ENCODE peak calls at places on chromosomes 6 and 20, in ten cellular contexts. F, K, T, V, H, M, Y, O, L and D are unnamed samples.

GRCh38 chr6:140609321-140609720 is 1234.9 kb upstream of the CITED2 start:
- DNase-seq in H (no peak), L (no peak), O (no peak), Y (no peak), K (no peak), T (no peak), F (no peak), M (no peak), V (no peak), D (no peak)

GRCh38 chr6:161319231-161319630 is 45.4 kb upstream of the AGPAT4 start:
- DNase-seq in V (no peak), K (no peak), M (no peak), Y (no peak), L (no peak), H (no peak), F (no peak), T (no peak), O (no peak), D (no peak)

GRCh38 chr6:166806962-166807757 is 149.2 kb downstream of the RNASET2 start:
- DNase-seq in H (no peak), V (no peak), M (no peak), O (no peak), L (no peak), K (no peak), T (no peak), F (no peak), Y (no peak), D (no peak)

GRCh38 chr6:68343901-68344300 is 291.2 kb upstream of the ADGRB3 start:
- DNase-seq in O (no peak), M (no peak), L (no peak), H (no peak), T (peak; percentile 59), V (no peak), F (no peak), K (no peak), Y (no peak), D (no peak)

GRCh38 chr6:15330174-15330934 is 84.5 kb downstream of the JARID2 start:
- DNase-seq in H (no peak), O (no peak), K (no peak), F (no peak), M (no peak), T (no peak), V (no peak), Y (no peak), L (no peak), D (no peak)

GRCh38 chr6:149889321-149889720 is 8.6 kb downstream of the RAET1E start:
- DNase-seq in O (no peak), M (no peak), V (no peak), Y (no peak), T (no peak), L (no peak), H (no peak), F (no peak), K (no peak), D (no peak)

GRCh38 chr6:150266309-150266708 is 102.5 kb upstream of the IYD start:
- DNase-seq in M (no peak), K (no peak), Y (no peak), F (no peak), T (no peak), H (no peak), L (no peak), O (no peak), V (no peak), D (no peak)

GRCh38 chr6:15479761-15480160 is 183.1 kb downstream of the DTNBP1 start:
- DNase-seq in V (no peak), M (no peak), L (no peak), T (no peak), O (no peak), H (no peak), K (no peak), Y (no peak), F (no peak), D (peak; percentile 84)

GRCh38 chr6:127180421-127180820 is 62.0 kb downstream of the RSPO3 start:
- DNase-seq in H (no peak), M (no peak), O (no peak), L (no peak), T (no peak), V (no peak), Y (no peak), K (no peak), F (no peak), D (no peak)

GRCh38 chr20:11703119-11703518 is 214.6 kb upstream of the BTBD3 start:
- DNase-seq in L (no peak), O (no peak), H (no peak), K (no peak), F (no peak), V (no peak), M (no peak), Y (no peak), T (no peak), D (no peak)

GRCh38 chr6:40640591-40641293 is 53.6 kb upstream of the LRFN2 start:
- DNase-seq in V (no peak), O (no peak), M (no peak), T (no peak), F (no peak), Y (no peak), H (peak; percentile 36), K (no peak), L (no peak), D (no peak)

GRCh38 chr6:36963451-36964290 is 9.1 kb downstream of the PI16 start:
- DNase-seq in M (peak; percentile 69), Y (peak; percentile 77), V (peak; percentile 67), F (peak; percentile 80), H (no peak), K (no peak), O (no peak), T (no peak), L (no peak), D (no peak)

GRCh38 chr20:37935435-37935834 is 32.5 kb downstream of the VSTM2L start:
- DNase-seq in K (no peak), L (no peak), Y (no peak), F (no peak), M (no peak), H (no peak), V (no peak), T (no peak), O (no peak), D (no peak)

GRCh38 chr20:46648903-46649649 is 2.2 kb downstream of the SLC13A3 start:
- DNase-seq in K (no peak), M (no peak), L (no peak), T (no peak), H (no peak), F (no peak), O (no peak), V (no peak), Y (no peak), D (no peak)

GRCh38 chr6:87529221-87529620 is 56.4 kb downstream of the SLC35A1 start:
- DNase-seq in F (no peak), O (no peak), H (no peak), T (no peak), L (no peak), K (no peak), V (no peak), Y (no peak), M (no peak), D (no peak)

DNA sequence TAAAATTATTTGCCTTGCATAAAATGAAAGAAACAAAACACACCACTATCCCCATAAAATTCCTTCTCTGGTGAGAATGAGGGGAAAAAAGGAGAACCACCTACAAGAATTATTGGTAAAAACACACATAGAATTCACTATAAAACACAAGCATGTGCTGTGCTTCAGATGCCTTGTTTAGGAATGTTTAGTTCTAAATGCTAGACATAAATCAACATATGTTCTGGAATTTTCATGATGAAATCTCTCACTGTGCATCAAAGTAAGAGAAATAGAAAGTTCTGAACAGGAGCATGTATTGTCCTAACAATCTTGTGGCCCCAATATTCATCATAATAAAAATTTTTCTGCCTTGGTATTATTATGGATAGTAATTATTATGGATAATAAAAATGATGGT is 111.0 kb downstream of the PLCB4 start:
- DNase-seq in K (no peak), V (no peak), F (no peak), Y (no peak), L (no peak), T (no peak), M (no peak), H (no peak), O (no peak), D (no peak)
- H3K27ac ChIP-seq in K (no peak overlapping the region), V (no peak overlapping the region), F (no peak overlapping the region), Y (no peak overlapping the region), L (no peak overlapping the region), T (no peak overlapping the region), M (no peak overlapping the region), H (no peak overlapping the region), O (no peak overlapping the region), D (no peak overlapping the region)

DNA sequence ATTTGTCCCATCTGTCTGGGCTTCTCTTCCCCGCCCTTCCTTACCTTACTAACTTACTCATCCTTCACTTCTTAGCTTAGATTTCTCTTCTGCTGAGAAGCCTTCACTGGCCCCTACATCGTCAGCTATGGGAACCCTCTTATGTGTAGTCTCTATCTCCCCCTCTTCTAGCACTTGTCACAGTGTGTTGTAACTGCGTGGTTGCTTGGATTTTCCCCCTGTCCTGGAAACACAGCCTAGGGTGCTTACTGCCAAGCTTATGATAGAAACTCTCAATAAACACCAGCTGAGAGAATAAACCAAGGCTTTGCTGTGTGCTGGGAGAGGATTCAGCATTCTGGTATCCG is 68.5 kb downstream of the SGK1 start:
- DNase-seq in V (no peak), L (no peak), H (no peak), T (no peak), K (no peak), O (no peak), F (no peak), Y (no peak), M (no peak), D (no peak)
- H3K27ac ChIP-seq in V (no peak overlapping the region), L (peak overlapping the region; percentile 83), H (no peak overlapping the region), T (peak overlapping the region; percentile 7), K (no peak overlapping the region), O (peak overlapping the region; percentile 36), F (no peak overlapping the region), Y (no peak overlapping the region), M (no peak overlapping the region), D (no peak overlapping the region)

DNA sequence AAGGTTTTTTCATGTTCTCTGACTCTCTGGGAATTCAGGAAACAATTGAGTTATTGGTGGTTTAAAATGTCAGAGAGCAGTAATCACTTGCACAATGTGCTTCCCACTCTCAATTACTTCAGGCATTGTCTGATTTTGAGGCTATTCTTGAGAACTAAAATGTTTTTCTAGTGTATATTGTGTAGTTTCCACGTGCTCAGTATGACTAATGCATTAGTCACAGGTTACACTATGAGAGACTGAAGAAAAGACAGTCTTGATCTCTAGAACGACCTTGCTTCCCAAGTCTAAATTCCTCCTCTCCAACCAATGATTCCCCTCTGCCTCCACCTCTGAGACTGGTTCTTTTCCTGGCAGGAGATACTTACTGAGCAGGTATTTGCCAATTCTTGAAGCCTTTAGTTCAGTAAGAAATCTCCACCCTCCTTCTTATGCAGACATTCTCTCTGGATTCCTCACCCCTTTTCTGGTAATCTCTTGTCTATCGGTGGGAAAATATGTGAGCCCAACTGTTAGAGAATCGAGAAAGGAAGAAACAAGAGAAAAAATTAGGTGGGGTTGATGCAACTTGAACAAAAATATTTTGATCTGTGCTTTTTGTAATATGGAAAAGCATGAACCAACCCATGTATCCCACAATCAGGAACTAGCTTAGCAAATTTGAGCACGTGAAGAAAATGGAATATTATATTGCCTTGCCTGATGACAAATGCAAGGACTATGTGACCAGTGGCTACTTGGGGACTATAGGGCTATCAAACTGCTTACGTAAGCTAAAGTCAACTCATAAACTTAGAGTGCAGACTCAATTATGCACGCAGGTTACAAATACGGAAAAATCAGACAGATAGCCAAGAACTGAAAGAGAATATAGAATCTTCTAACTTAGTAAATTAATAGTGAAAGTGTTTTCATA is 61.1 kb upstream of the SLC22A16 start:
- DNase-seq in T (peak; percentile 67), H (no peak), F (no peak), L (no peak), M (no peak), K (no peak), V (no peak), O (no peak), Y (no peak), D (peak; percentile 68)
- H3K27ac ChIP-seq in T (peak overlapping the region; percentile 92), H (peak overlapping the region; percentile 60), F (no peak overlapping the region), L (no peak overlapping the region), M (no peak overlapping the region), K (no peak overlapping the region), V (no peak overlapping the region), O (peak overlapping the region; percentile 59), Y (peak overlapping the region; percentile 3), D (peak overlapping the region; percentile 67)

GRCh38 chr6:45327956-45328522 is at the start of gene RUNX2:
- DNase-seq in T (peak; percentile 8), F (no peak), M (no peak), V (peak; percentile 27), Y (no peak), K (no peak), H (no peak), L (no peak), O (no peak), D (no peak)
- H3K27ac ChIP-seq in T (peak within 1 kb of the TSS; percentile 46), F (peak within 1 kb of the TSS; percentile 43), M (peak within 1 kb of the TSS; percentile 44), V (peak within 1 kb of the TSS; percentile 64), Y (no peak within 1 kb of the TSS), K (no peak within 1 kb of the TSS), H (peak within 1 kb of the TSS; percentile 53), L (no peak within 1 kb of the TSS), O (no peak within 1 kb of the TSS), D (no peak within 1 kb of the TSS)